ENCODE peak calls at places on chromosomes 3 and 15, in six cellular contexts. C is psoas muscle, O is PC-3, J is AG09309, Q is fibroblast of lung, I is fibroblast of mammary gland. B is an unnamed sample.
A peak's percentile ranks its signal among the peaks of the same experiment; 100 is the strongest.

GRCh38 chr15:51240066-51240465 is 98.3 kb downstream of the CYP19A1 start:
- DNase-seq in C (no peak), O (no peak), J (no peak), Q (no peak), I (no peak), B (no peak)

GRCh38 chr3:155329513-155330048 is 36.1 kb upstream of the STRIT1 start:
- DNase-seq in C (no peak), O (no peak), J (no peak), Q (no peak), I (no peak), B (no peak)

GRCh38 chr3:69822501-69822900 is 83.2 kb downstream of the MITF start:
- DNase-seq in C (no peak), O (no peak), J (no peak), Q (no peak), I (peak; percentile 35), B (no peak)

GRCh38 chr3:8739757-8740508 is 6.3 kb downstream of the CAV3 start:
- DNase-seq in C (no peak), O (peak; percentile 99), J (no peak), Q (peak; percentile 9), I (peak; percentile 91), B (no peak)

GRCh38 chr15:74445816-74446763 is 12.3 kb upstream of the SEMA7A start:
- DNase-seq in C (no peak), O (no peak), J (no peak), Q (no peak), I (no peak), B (no peak)

GRCh38 chr3:27311400-27311799 is 57.8 kb downstream of the NEK10 start:
- DNase-seq in C (no peak), O (peak; percentile 95), J (peak; percentile 87), Q (peak; percentile 64), I (peak; percentile 94), B (no peak)

GRCh38 chr3:159911011-159911663 is 77.5 kb upstream of the IL12A start:
- DNase-seq in C (no peak), O (no peak), J (no peak), Q (peak; percentile 15), I (no peak), B (no peak)

GRCh38 chr3:55984631-55985030 is 483.6 kb downstream of the ERC2 start:
- DNase-seq in C (no peak), O (no peak), J (no peak), Q (no peak), I (no peak), B (no peak)

GRCh38 chr15:77525411-77525811 is 104.7 kb downstream of the HMG20A start:
- DNase-seq in C (no peak), O (no peak), J (no peak), Q (no peak), I (no peak), B (peak; percentile 56)

GRCh38 chr3:39502838-39503145 is 35.3 kb downstream of the MOBP start:
- DNase-seq in C (no peak), O (no peak), J (no peak), Q (no peak), I (no peak), B (no peak)

GRCh38 chr3:128591728-128592426 is 58.7 kb downstream of the RPN1 start:
- DNase-seq in C (no peak), O (peak; percentile 24), J (no peak), Q (no peak), I (no peak), B (no peak)

GRCh38 chr3:45612918-45613602 is 18.5 kb downstream of the LIMD1 start:
- DNase-seq in C (no peak), O (peak; percentile 70), J (no peak), Q (no peak), I (peak; percentile 40), B (no peak)

GRCh38 chr3:56855856-56856538 is 54.2 kb upstream of the ARHGEF3 start:
- DNase-seq in C (peak; percentile 24), O (peak; percentile 46), J (no peak), Q (no peak), I (no peak), B (no peak)

GRCh38 chr3:192467230-192468186 is 259.8 kb downstream of the FGF12 start:
- DNase-seq in C (no peak), O (peak; percentile 82), J (no peak), Q (peak; percentile 47), I (peak; percentile 52), B (no peak)

GRCh38 chr3:136842294-136842693 is 19.7 kb upstream of the NCK1 start:
- DNase-seq in C (no peak), O (no peak), J (no peak), Q (no peak), I (no peak), B (no peak)

GRCh38 chr3:160016972-160017371 is 28.3 kb downstream of the IL12A start:
- DNase-seq in C (no peak), O (peak; percentile 87), J (no peak), Q (peak; percentile 94), I (peak; percentile 67), B (no peak)

GRCh38 chr3:161462138-161462537 is 34.5 kb upstream of the OTOL1 start:
- DNase-seq in C (no peak), O (no peak), J (no peak), Q (no peak), I (no peak), B (no peak)

GRCh38 chr3:61560452-61561373 is 658 bp upstream of the PTPRG start:
- DNase-seq in C (peak; percentile 84), O (no peak), J (no peak), Q (peak; percentile 87), I (peak; percentile 79), B (peak; percentile 94)

GRCh38 chr15:65318870-65319356 is 14.4 kb downstream of the RNU5B-1 start:
- DNase-seq in C (peak; percentile 78), O (peak; percentile 84), J (no peak), Q (peak; percentile 77), I (peak; percentile 79), B (no peak)

GRCh38 chr15:95169701-95170459 is 938.5 kb downstream of the MCTP2 start:
- DNase-seq in C (peak; percentile 40), O (no peak), J (no peak), Q (peak; percentile 85), I (peak; percentile 89), B (no peak)

GRCh38 chr3:111621535-111621934 is 26.4 kb upstream of the ZBED2 start:
- DNase-seq in C (no peak), O (peak; percentile 37), J (no peak), Q (no peak), I (no peak), B (no peak)

GRCh38 chr3:127273196-127273595 is 14.7 kb downstream of the PRR20G start:
- DNase-seq in C (no peak), O (no peak), J (no peak), Q (no peak), I (no peak), B (no peak)

GRCh38 chr15:26628879-26629529 is 143.9 kb downstream of the GABRB3 start:
- DNase-seq in C (peak; percentile 52), O (peak; percentile 91), J (no peak), Q (peak; percentile 73), I (peak; percentile 45), B (peak; percentile 97)

GRCh38 chr3:40843851-40844548 is 319.2 kb downstream of the ZNF621 start:
- DNase-seq in C (no peak), O (peak; percentile 67), J (no peak), Q (no peak), I (no peak), B (no peak)

GRCh38 chr3:40846466-40846865 is 321.7 kb downstream of the ZNF621 start:
- DNase-seq in C (no peak), O (no peak), J (no peak), Q (no peak), I (no peak), B (no peak)

GRCh38 chr3:40845447-40845846 is 320.7 kb downstream of the ZNF621 start:
- DNase-seq in C (no peak), O (no peak), J (no peak), Q (no peak), I (no peak), B (no peak)

GRCh38 chr3:40847571-40847992 is 322.8 kb downstream of the ZNF621 start:
- DNase-seq in C (no peak), O (peak; percentile 7), J (no peak), Q (no peak), I (peak; percentile 6), B (no peak)

GRCh38 chr3:40845916-40846315 is 321.2 kb downstream of the ZNF621 start:
- DNase-seq in C (no peak), O (no peak), J (no peak), Q (no peak), I (no peak), B (no peak)
- TF ChIP-seq CTCF in C (no peak), O (no peak), J (no peak), Q (no peak), I (no peak), B (no peak)

DNA sequence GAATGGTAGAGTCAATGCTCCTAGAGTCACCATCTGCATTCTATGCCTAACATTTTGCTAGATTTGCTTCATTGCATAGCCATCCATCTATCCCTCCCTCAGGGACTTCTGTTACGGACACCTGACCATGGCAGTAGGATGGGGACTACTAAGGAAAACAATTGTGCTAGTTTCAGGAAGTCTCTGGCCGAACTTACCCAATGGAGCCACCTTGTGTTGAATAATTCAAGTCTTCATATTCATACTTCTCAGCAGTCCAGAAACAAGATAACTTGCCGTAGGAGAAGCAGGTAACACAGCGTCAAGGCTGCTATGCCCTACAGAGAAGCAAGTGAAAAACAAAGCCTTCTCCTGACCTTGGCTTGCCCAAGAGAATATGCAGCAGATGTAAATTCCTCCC is 685.3 kb downstream of the GRM7 start:
- DNase-seq in C (no peak), O (no peak), J (no peak), Q (peak; percentile 40), I (peak; percentile 7), B (no peak)
- TF ChIP-seq CTCF in C (peak; percentile 19), O (no peak), J (no peak), Q (no peak), I (peak; percentile 7), B (peak; percentile 78)

GRCh38 chr3:180913582-180914404 is 1.3 kb downstream of the FXR1 start:
- DNase-seq in C (no peak), O (no peak), J (no peak), Q (peak; percentile 48), I (peak; percentile 67), B (no peak)

GRCh38 chr3:180910823-180911222 is 1.6 kb upstream of the FXR1 start:
- DNase-seq in C (no peak), O (no peak), J (no peak), Q (no peak), I (no peak), B (no peak)

GRCh38 chr3:180909369-180910127 is 2.9 kb upstream of the FXR1 start:
- DNase-seq in C (no peak), O (no peak), J (no peak), Q (no peak), I (no peak), B (no peak)

GRCh38 chr3:180911876-180912303 is 580 bp upstream of the FXR1 start:
- DNase-seq in C (no peak), O (no peak), J (no peak), Q (no peak), I (no peak), B (no peak)

GRCh38 chr3:180912304-180913226 is at the start of gene FXR1:
- DNase-seq in C (peak; percentile 89), O (peak; percentile 83), J (peak; percentile 24), Q (peak; percentile 79), I (peak; percentile 70), B (peak; percentile 95)
- TF ChIP-seq CTCF in C (peak; percentile 83), O (peak; percentile 58), J (peak; percentile 78), Q (peak; percentile 55), I (peak; percentile 67), B (peak; percentile 81)

DNA sequence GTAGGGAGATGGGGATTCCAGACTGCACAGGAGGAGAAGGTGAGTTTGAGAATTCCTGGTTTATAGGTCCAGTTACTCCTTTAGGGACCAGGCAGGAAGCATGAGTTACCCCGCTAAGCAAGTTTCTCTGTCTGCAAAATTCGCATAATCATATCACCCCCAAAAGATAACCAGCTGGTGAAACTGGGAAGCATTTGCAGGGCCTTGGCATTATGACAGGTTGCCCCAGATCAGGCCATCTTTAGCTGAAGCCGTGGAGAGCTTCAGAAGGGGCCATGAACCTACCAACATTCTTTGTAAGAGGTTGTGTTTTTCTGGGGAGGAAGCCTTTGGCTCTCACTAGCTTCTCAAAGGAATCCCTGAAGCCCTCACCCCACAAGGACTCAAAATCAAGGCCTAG is 29.4 kb downstream of the ATP2B2 start:
- DNase-seq in C (no peak), O (no peak), J (no peak), Q (no peak), I (no peak), B (peak; percentile 13)
- TF ChIP-seq CTCF in C (no peak), O (no peak), J (no peak), Q (no peak), I (no peak), B (no peak)